ENCODE peak calls at places on chromosome 4, in five cellular contexts. O is PC-3, Z is HT-29, D is GM23248, N is iris pigment epithelial cell. H is an unnamed sample.

GRCh38 chr4:26830016-26830415 is 30.6 kb upstream of the STIM2 start:
- DNase-seq in N (no peak), O (no peak), Z (no peak), D (no peak), H (no peak)

GRCh38 chr4:54231419-54232150 is 2.5 kb downstream of the PDGFRA start:
- DNase-seq in N (peak), Z (no peak), D (peak), O (no peak), H (peak)

GRCh38 chr4:150258569-150258968 is 180.3 kb downstream of the DCLK2 start:
- DNase-seq in O (no peak), N (no peak), Z (no peak), D (no peak), H (no peak)

GRCh38 chr4:110616162-110617062 is 6.5 kb downstream of the PITX2 start:
- DNase-seq in D (no peak), N (peak), Z (no peak), O (no peak), H (no peak)

GRCh38 chr4:66294626-66295025 is 624.3 kb upstream of the EPHA5 start:
- DNase-seq in D (no peak), O (peak), N (no peak), Z (no peak), H (no peak)

GRCh38 chr4:37822220-37822619 is 4.3 kb upstream of the PGM2 start:
- DNase-seq in D (no peak), N (no peak), Z (no peak), O (no peak), H (peak)

GRCh38 chr4:90080116-90080515 is 47.1 kb upstream of the CCSER1 start:
- DNase-seq in O (no peak), D (no peak), Z (no peak), N (no peak), H (no peak)

GRCh38 chr4:58093352-58093751 is 983.2 kb upstream of the IGFBP7 start:
- DNase-seq in N (no peak), Z (no peak), D (no peak), O (no peak), H (no peak)

GRCh38 chr4:26482508-26483462 is 7.5 kb downstream of the CCKAR start:
- DNase-seq in D (no peak), O (no peak), N (no peak), Z (no peak), H (no peak)

GRCh38 chr4:101597204-101597603 is 193.3 kb upstream of the BANK1 start:
- DNase-seq in O (no peak), D (no peak), N (no peak), Z (peak), H (peak)

GRCh38 chr4:3465698-3466671 is 2.9 kb downstream of the DOK7 start:
- DNase-seq in N (no peak), Z (no peak), O (no peak), D (peak), H (no peak)